ENCODE peak calls at places on chromosomes 12 and 14, in eight cellular contexts. M is BJ, Y is small intestine, U is cerebellar nuclear complex, X is transverse colon, O is PC-9, J is HEK293T, F is kidney glomerular epithelial cell. R is an unnamed sample.

GRCh38 chr12:50482566-50482965 is 22.2 kb upstream of the DIP2B start:
- DNase-seq in M (no peak), Y (no peak), U (no peak), X (no peak), O (no peak), J (no peak), F (peak; percentile 8), R (no peak)

GRCh38 chr14:20802341-20803084 is at the start of gene RNASE1:
- DNase-seq in M (no peak), Y (peak; percentile 94), U (no peak), X (peak; percentile 72), O (no peak), J (no peak), F (no peak), R (no peak)

GRCh38 chr12:85923767-85924331 is 49.8 kb downstream of the NTS start:
- DNase-seq in M (no peak), Y (peak; percentile 19), U (no peak), X (no peak), O (no peak), J (no peak), F (peak; percentile 24), R (no peak)

GRCh38 chr12:32126720-32127119 is 20.1 kb downstream of the BICD1 start:
- DNase-seq in M (peak; percentile 50), Y (no peak), U (no peak), X (no peak), O (peak; percentile 86), J (no peak), F (peak; percentile 36), R (no peak)

GRCh38 chr12:108360487-108360886 is 21.4 kb upstream of the CMKLR1 start:
- DNase-seq in M (no peak), Y (no peak), U (no peak), X (no peak), O (no peak), J (no peak), F (peak; percentile 82), R (peak; percentile 78)

GRCh38 chr14:85867450-85867849 is 337.5 kb downstream of the FLRT2 start:
- DNase-seq in M (no peak), Y (no peak), U (no peak), X (no peak), O (no peak), J (no peak), F (no peak), R (no peak)

GRCh38 chr14:103890836-103891666 is 37.2 kb upstream of the TDRD9 start:
- DNase-seq in M (no peak), Y (no peak), U (no peak), X (no peak), O (no peak), J (no peak), F (no peak), R (no peak)

GRCh38 chr12:3777206-3777809 is 24.4 kb upstream of the CRACR2A start:
- DNase-seq in M (no peak), Y (peak; percentile 48), U (peak; percentile 49), X (no peak), O (no peak), J (peak; percentile 38), F (peak; percentile 50), R (no peak)

GRCh38 chr12:67430708-67431335 is 161.7 kb downstream of the CAND1 start:
- DNase-seq in M (no peak), Y (no peak), U (no peak), X (no peak), O (no peak), J (no peak), F (peak; percentile 24), R (no peak)

GRCh38 chr12:124913474-124914391 is 717 bp downstream of the UBC start:
- DNase-seq in M (no peak), Y (peak; percentile 93), U (no peak), X (peak; percentile 94), O (peak; percentile 64), J (peak; percentile 55), F (no peak), R (peak; percentile 83)

GRCh38 chr12:80422549-80422948 is 21.5 kb upstream of the PTPRQ start:
- DNase-seq in M (peak; percentile 26), Y (no peak), U (no peak), X (no peak), O (no peak), J (no peak), F (no peak), R (no peak)

GRCh38 chr12:53327435-53328042 is 6.1 kb upstream of the AAAS start:
- DNase-seq in M (no peak), Y (peak; percentile 19), U (no peak), X (no peak), O (no peak), J (no peak), F (no peak), R (no peak)

GRCh38 chr14:74636424-74637183 is 24.6 kb upstream of the LTBP2 start:
- DNase-seq in M (no peak), Y (no peak), U (no peak), X (no peak), O (no peak), J (no peak), F (no peak), R (no peak)

GRCh38 chr12:59431266-59431665 is 164.6 kb upstream of the SLC16A7 start:
- DNase-seq in M (no peak), Y (no peak), U (no peak), X (no peak), O (no peak), J (no peak), F (peak; percentile 16), R (no peak)

GRCh38 chr14:105076805-105077648 is 11.8 kb upstream of the GPR132 start:
- DNase-seq in M (no peak), Y (peak; percentile 30), U (no peak), X (no peak), O (no peak), J (no peak), F (no peak), R (no peak)

GRCh38 chr12:109523504-109523903 is 46.1 kb downstream of the UBE3B start:
- DNase-seq in M (no peak), Y (no peak), U (no peak), X (no peak), O (no peak), J (no peak), F (no peak), R (no peak)

GRCh38 chr14:70339039-70339438 is 20.4 kb downstream of the COX16 start:
- DNase-seq in M (no peak), Y (peak; percentile 43), U (no peak), X (no peak), O (no peak), J (no peak), F (no peak), R (no peak)

GRCh38 chr12:77940011-77940423 is 109.3 kb downstream of the NAV3 start:
- DNase-seq in M (peak; percentile 80), Y (no peak), U (no peak), X (no peak), O (peak; percentile 74), J (no peak), F (peak; percentile 97), R (no peak)

GRCh38 chr14:51630987-51631386 is 20.7 kb upstream of the FRMD6 start:
- DNase-seq in M (no peak), Y (no peak), U (no peak), X (no peak), O (no peak), J (no peak), F (no peak), R (no peak)

R was measured in stimulated activated naive B cell treated with anti-CD40 and anti-IgM and Interleukin-4, amounts not matched to agents 10 μg/mL and 1 μg/mL and 100 μg/mL, for 72 hours.